ENCODE peak calls at places on chromosomes 7 and 10, in five cellular contexts. One of them, this sample, is unnamed. For H3K4me1, the result is how much of the 10 kb centered on the place peaks cover.

GRCh38 chr7:519429-519973 is at the start of gene PDGFA:
- DNase-seq in neuronal stem cell: no peak
- DNase-seq in H9: no peak
- DNase-seq in mammary epithelial cell: peak
- DNase-seq in K562: peak
- DNase-seq in this sample: peak

GRCh38 chr10:3950676-3951275 is 165.8 kb upstream of the KLF6 start:
- DNase-seq in neuronal stem cell: no peak
- DNase-seq in H9: no peak
- DNase-seq in mammary epithelial cell: no peak
- DNase-seq in K562: no peak
- DNase-seq in this sample: no peak

GRCh38 chr10:314871-315270 is 179.6 kb downstream of the ZMYND11 start:
- DNase-seq in neuronal stem cell: no peak
- DNase-seq in H9: no peak
- DNase-seq in mammary epithelial cell: no peak
- DNase-seq in K562: no peak
- DNase-seq in this sample: no peak

GRCh38 chr7:142885311-142886230 is at the start of gene TRPV6:
- DNase-seq in neuronal stem cell: no peak
- DNase-seq in H9: peak
- DNase-seq in mammary epithelial cell: peak
- DNase-seq in K562: no peak
- DNase-seq in this sample: no peak

GRCh38 chr7:28984631-28985030 is 26.5 kb upstream of the TRIL start:
- DNase-seq in neuronal stem cell: peak
- DNase-seq in H9: peak
- DNase-seq in mammary epithelial cell: peak
- DNase-seq in K562: peak
- DNase-seq in this sample: no peak

GRCh38 chr7:24152907-24153513 is 131.0 kb upstream of the NPY start:
- DNase-seq in neuronal stem cell: no peak
- DNase-seq in H9: no peak
- DNase-seq in mammary epithelial cell: no peak
- DNase-seq in K562: no peak
- DNase-seq in this sample: no peak

GRCh38 chr10:69486922-69487730 is 35.9 kb downstream of the TSPAN15 start:
- DNase-seq in neuronal stem cell: no peak
- DNase-seq in H9: no peak
- DNase-seq in mammary epithelial cell: peak
- DNase-seq in K562: no peak
- DNase-seq in this sample: peak

GRCh38 chr10:124725171-124725631 is 19.0 kb downstream of the FAM53B start:
- DNase-seq in neuronal stem cell: no peak
- DNase-seq in H9: no peak
- DNase-seq in mammary epithelial cell: no peak
- DNase-seq in K562: no peak
- DNase-seq in this sample: peak

GRCh38 chr10:17200885-17201164 is 647 bp downstream of the TRDMT1 start:
- DNase-seq in neuronal stem cell: no peak
- DNase-seq in H9: no peak
- DNase-seq in mammary epithelial cell: peak
- DNase-seq in K562: no peak
- DNase-seq in this sample: no peak

GRCh38 chr10:78267070-78267469 is 233.4 kb downstream of the RPS24 start:
- DNase-seq in neuronal stem cell: no peak
- DNase-seq in H9: no peak
- DNase-seq in mammary epithelial cell: no peak
- DNase-seq in K562: no peak
- DNase-seq in this sample: no peak

GRCh38 chr10:9222917-9223316 is 1168.4 kb downstream of the GATA3 start:
- DNase-seq in neuronal stem cell: no peak
- DNase-seq in H9: no peak
- DNase-seq in mammary epithelial cell: peak
- DNase-seq in K562: no peak
- DNase-seq in this sample: no peak

GRCh38 chr7:93575555-93576397 is 1.3 kb upstream of the CALCR start:
- DNase-seq in neuronal stem cell: no peak
- DNase-seq in H9: peak
- DNase-seq in mammary epithelial cell: no peak
- DNase-seq in K562: no peak
- DNase-seq in this sample: peak

GRCh38 chr7:37218956-37219355 is 229.7 kb downstream of the ELMO1 start:
- DNase-seq in neuronal stem cell: no peak
- DNase-seq in H9: peak
- DNase-seq in mammary epithelial cell: no peak
- DNase-seq in K562: no peak
- DNase-seq in this sample: no peak

GRCh38 chr7:44735403-44736165 is 13.1 kb upstream of the ZMIZ2 start:
- DNase-seq in neuronal stem cell: no peak
- DNase-seq in H9: no peak
- DNase-seq in mammary epithelial cell: peak
- DNase-seq in K562: no peak
- DNase-seq in this sample: no peak

GRCh38 chr7:151095123-151095797 is 9.0 kb downstream of the AGAP3 start:
- DNase-seq in neuronal stem cell: no peak
- DNase-seq in H9: no peak
- DNase-seq in mammary epithelial cell: no peak
- DNase-seq in K562: no peak
- DNase-seq in this sample: peak

GRCh38 chr10:1007583-1007982 is 18.1 kb downstream of the IDI2 start:
- DNase-seq in neuronal stem cell: no peak
- DNase-seq in H9: no peak
- DNase-seq in mammary epithelial cell: no peak
- DNase-seq in K562: no peak
- DNase-seq in this sample: no peak

GRCh38 chr10:103888113-103888841 is 29.7 kb downstream of the STN1 start:
- DNase-seq in neuronal stem cell: peak
- DNase-seq in H9: no peak
- DNase-seq in mammary epithelial cell: peak
- DNase-seq in K562: peak
- DNase-seq in this sample: peak

GRCh38 chr7:106392565-106392964 is 107.8 kb upstream of the NAMPT start:
- DNase-seq in neuronal stem cell: no peak
- DNase-seq in H9: no peak
- DNase-seq in mammary epithelial cell: peak
- DNase-seq in K562: no peak
- DNase-seq in this sample: no peak

GRCh38 chr10:126511917-126512487 is 123.7 kb upstream of the ADAM12 start:
- DNase-seq in neuronal stem cell: no peak
- DNase-seq in H9: no peak
- DNase-seq in mammary epithelial cell: no peak
- DNase-seq in K562: no peak
- DNase-seq in this sample: no peak

GRCh38 chr7:150428671-150429451 is 21.6 kb upstream of the GIMAP8 start:
- DNase-seq in neuronal stem cell: no peak
- DNase-seq in H9: peak
- DNase-seq in mammary epithelial cell: peak
- DNase-seq in K562: peak
- DNase-seq in this sample: no peak

GRCh38 chr7:80907141-80907601 is 11.7 kb downstream of the SEMA3C start:
- DNase-seq in neuronal stem cell: no peak
- DNase-seq in H9: no peak
- DNase-seq in mammary epithelial cell: no peak
- DNase-seq in K562: no peak
- DNase-seq in this sample: no peak

GRCh38 chr10:6036861-6037321 is 25.3 kb downstream of the IL2RA start:
- DNase-seq in neuronal stem cell: no peak
- DNase-seq in H9: no peak
- DNase-seq in mammary epithelial cell: no peak
- DNase-seq in K562: no peak
- DNase-seq in this sample: no peak

GRCh38 chr10:6035926-6036575 is 26.1 kb downstream of the IL2RA start:
- DNase-seq in neuronal stem cell: no peak
- DNase-seq in H9: no peak
- DNase-seq in mammary epithelial cell: no peak
- DNase-seq in K562: no peak
- DNase-seq in this sample: no peak

GRCh38 chr10:6037422-6037821 is 24.7 kb downstream of the IL2RA start:
- DNase-seq in neuronal stem cell: no peak
- DNase-seq in H9: no peak
- DNase-seq in mammary epithelial cell: no peak
- DNase-seq in K562: no peak
- DNase-seq in this sample: no peak

GRCh38 chr10:6039711-6040110 is 22.5 kb downstream of the IL2RA start:
- DNase-seq in neuronal stem cell: no peak
- DNase-seq in H9: no peak
- DNase-seq in mammary epithelial cell: no peak
- DNase-seq in K562: no peak
- DNase-seq in this sample: no peak

DNA sequence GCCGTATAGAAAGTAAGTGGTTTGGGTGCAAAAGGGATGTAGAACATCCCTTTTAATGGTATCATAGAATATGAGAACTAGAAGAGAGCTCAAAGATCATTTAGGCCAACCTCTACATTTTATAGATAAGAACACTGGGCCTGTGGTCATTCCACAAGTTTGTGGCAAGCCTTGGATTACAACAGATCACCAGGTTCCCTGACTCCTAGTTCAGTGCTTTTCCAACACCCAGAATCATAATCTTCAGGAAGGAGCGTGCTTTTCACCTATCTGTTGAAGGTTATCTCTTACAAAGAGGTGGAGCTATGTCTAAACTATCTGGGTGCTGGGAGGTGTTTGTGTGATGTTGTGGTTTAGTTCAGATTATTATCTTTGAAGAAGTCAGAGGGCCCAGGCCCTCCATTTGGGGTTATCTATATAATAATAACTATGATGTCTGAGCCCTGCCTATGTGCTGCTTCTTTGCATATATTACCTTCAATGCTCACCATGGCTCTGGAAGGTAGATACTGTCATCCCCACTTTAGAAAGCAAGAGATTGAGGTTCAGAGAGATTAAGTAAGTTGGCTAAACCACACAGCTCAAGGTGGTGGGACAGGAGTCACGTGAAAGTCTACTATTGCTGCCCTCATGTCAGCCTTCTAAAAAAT is 24.1 kb downstream of the IL2RA start:
- DNase-seq in neuronal stem cell: no peak
- DNase-seq in H9: no peak
- DNase-seq in mammary epithelial cell: no peak
- DNase-seq in K562: no peak
- DNase-seq in this sample: no peak
- H3K4me1 ChIP-seq in neuronal stem cell: under half
- H3K4me1 ChIP-seq in H9: under half
- H3K4me1 ChIP-seq in mammary epithelial cell: under half
- H3K4me1 ChIP-seq in K562: under half
- H3K4me1 ChIP-seq in this sample: under half

DNA sequence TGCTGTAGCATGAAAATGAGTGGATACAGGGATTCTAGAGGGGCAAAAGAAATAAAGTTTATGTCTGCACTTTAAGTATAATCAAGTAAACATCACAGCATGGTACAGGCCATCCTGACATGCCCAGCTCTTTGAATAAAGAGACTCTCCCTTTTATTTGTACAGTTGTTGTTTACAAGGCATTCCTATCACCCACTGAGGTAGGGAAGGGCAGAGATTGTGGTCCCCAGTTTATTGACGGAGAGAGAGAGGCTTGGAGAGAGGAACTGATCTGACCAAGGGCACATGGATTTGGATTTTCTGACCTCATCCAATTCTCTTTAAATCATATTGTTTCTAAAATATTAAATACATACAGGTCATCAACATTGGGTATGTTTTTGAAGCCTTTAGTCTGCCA is 53.9 kb downstream of the TACC2 start:
- DNase-seq in neuronal stem cell: no peak
- DNase-seq in H9: no peak
- DNase-seq in mammary epithelial cell: no peak
- DNase-seq in K562: no peak
- DNase-seq in this sample: no peak
- H3K9ac ChIP-seq in neuronal stem cell: no peak
- H3K9ac ChIP-seq in H9: no peak
- H3K9ac ChIP-seq in mammary epithelial cell: no peak
- H3K9ac ChIP-seq in K562: no peak
- H3K9ac ChIP-seq in this sample: no peak

DNA sequence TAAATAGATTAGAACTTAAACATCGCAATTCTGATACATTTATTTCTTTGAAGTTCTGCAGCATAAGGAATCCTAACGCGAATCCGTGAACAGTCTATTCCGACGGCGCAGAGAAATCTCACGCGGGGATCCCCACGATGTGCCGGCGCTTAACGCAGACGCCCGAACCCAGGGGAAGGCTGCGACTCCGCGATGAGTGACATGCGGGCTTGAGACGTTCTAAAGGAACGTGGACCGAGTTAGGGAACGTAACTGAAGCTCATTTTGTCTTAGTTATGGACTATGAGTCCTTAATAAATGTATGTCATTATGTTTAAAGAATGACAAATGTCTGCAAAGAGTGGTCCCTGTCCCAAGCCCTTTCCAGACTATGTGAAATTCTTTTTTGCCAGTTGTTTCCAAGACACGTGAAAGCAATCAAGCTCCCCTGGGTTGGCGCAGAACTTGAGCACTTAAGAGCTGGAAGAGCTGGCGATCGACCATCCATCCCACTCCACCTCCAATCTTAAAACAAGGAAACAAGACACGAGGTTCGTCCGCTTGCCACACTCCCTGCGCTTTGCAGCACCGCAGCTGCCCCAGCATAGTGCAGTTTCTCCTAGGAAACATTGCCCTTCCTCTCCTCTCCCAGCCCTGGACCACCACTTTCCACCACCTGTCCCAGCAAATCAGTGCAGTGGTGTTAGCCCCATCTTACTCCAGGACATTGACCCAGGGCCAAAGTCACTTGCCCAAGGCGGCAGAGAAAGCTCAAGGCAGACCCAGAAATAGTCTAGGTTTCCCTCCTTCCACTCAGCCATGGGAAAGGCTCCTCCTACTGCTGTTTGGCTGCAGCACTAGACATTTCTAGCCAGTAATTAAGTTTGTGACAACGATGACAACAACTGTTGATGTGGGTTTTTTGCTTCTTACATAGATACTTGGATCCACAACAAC is 1.2 kb upstream of the PARD3 start:
- DNase-seq in neuronal stem cell: peak
- DNase-seq in H9: peak
- DNase-seq in mammary epithelial cell: no peak
- DNase-seq in K562: no peak
- DNase-seq in this sample: no peak
- H3K27ac ChIP-seq in neuronal stem cell: no peak
- H3K27ac ChIP-seq in H9: no peak
- H3K27ac ChIP-seq in mammary epithelial cell: no peak
- H3K27ac ChIP-seq in K562: no peak
- H3K27ac ChIP-seq in this sample: peak

DNA sequence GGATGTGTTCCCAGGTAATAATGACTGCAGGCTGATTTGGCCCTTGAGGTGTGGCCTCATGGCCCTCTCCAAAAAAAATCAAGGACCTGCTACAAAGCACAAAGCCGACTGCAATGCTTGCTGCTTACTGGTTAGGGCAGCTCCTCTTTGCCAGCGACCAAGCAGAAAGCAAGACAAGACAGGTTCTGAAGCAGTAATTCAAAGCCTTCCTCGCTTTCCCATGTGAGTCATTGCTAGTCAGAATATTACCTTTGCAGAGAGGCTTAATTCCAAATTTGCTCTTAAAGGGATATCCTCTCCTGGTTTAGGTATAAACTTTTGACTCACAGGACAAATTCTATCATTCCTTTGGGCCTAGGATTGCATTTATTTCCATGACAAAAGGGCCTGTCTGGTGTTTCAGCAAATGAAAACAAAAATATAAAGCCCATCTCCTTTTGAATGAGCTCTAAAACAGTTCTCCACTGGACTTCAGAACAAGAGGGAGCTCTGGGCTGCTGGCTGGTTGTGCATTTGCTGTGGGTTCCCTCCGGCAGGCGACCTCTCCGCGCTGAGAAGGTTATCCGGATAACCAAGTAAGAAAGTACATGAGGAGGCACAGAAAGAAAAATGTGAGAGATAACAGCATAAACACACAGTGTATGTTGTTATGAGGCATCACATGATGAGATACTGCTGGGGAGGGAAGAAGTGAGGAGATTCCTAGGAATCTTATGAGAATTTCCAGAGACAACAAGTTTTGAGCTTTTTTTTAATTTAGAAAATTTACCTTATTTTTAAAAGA is 90.8 kb downstream of the EGFR start:
- DNase-seq in neuronal stem cell: no peak
- DNase-seq in H9: no peak
- DNase-seq in mammary epithelial cell: peak
- DNase-seq in K562: no peak
- DNase-seq in this sample: no peak
- H3K4me1 ChIP-seq in neuronal stem cell: under half
- H3K4me1 ChIP-seq in H9: under half
- H3K4me1 ChIP-seq in mammary epithelial cell: half or more
- H3K4me1 ChIP-seq in K562: under half
- H3K4me1 ChIP-seq in this sample: under half